ENCODE peak calls at places on chromosomes 12 and 14, in six cellular contexts. X, T, P, E, Q and D are unnamed samples.
A peak's percentile ranks its signal among the peaks of the same experiment; 100 is the strongest.

GRCh38 chr12:109678732-109679131 is 34.9 kb upstream of the FAM222A start:
- DNase-seq in Q (no peak), E (no peak), T (no peak), X (no peak), P (peak; percentile 53), D (no peak)

GRCh38 chr12:11307143-11307542 is 3.1 kb downstream of the PRB4 start:
- DNase-seq in T (no peak), E (no peak), X (no peak), Q (peak; percentile 63), P (no peak), D (no peak)

GRCh38 chr12:120855823-120856589 is 48.2 kb downstream of the SPPL3 start:
- DNase-seq in Q (no peak), E (no peak), T (no peak), X (no peak), P (no peak), D (no peak)

GRCh38 chr14:88005978-88006851 is 1.3 kb downstream of the GPR65 start:
- DNase-seq in E (peak; percentile 46), T (no peak), X (no peak), Q (no peak), P (no peak), D (peak; percentile 47)

GRCh38 chr12:49545815-49546214 is 7.0 kb downstream of the KCNH3 start:
- DNase-seq in X (no peak), T (no peak), E (no peak), Q (no peak), P (no peak), D (peak; percentile 6)

GRCh38 chr12:50728841-50729240 is 35.1 kb upstream of the ATF1 start:
- DNase-seq in X (no peak), Q (no peak), E (no peak), P (no peak), T (no peak), D (no peak)

GRCh38 chr12:121793836-121794531 is 496 bp upstream of the RHOF start:
- DNase-seq in T (peak; percentile 88), E (peak; percentile 83), P (peak; percentile 96), Q (peak; percentile 98), X (peak; percentile 89), D (peak; percentile 96)

GRCh38 chr14:44149597-44149996 is 357.5 kb downstream of the FSCB start:
- DNase-seq in Q (peak; percentile 66), E (no peak), X (no peak), T (no peak), P (peak; percentile 77), D (no peak)

GRCh38 chr12:48388430-48388829 is 37.7 kb upstream of the ZNF641 start:
- DNase-seq in P (no peak), Q (peak; percentile 37), E (peak; percentile 35), T (no peak), X (no peak), D (no peak)

GRCh38 chr12:63420206-63420644 is 248.1 kb downstream of the DPY19L2 start:
- DNase-seq in X (peak; percentile 67), T (peak; percentile 11), P (peak; percentile 92), E (peak; percentile 24), Q (peak; percentile 50), D (no peak)

GRCh38 chr14:100822921-100823320 is 3.0 kb upstream of the MEG3 start:
- DNase-seq in E (no peak), P (no peak), T (no peak), X (no peak), Q (no peak), D (no peak)

GRCh38 chr14:37985826-37986470 is 221.8 kb upstream of the SSTR1 start:
- DNase-seq in P (peak; percentile 72), T (peak; percentile 13), Q (peak; percentile 68), E (peak; percentile 6), X (no peak), D (no peak)

GRCh38 chr14:94164685-94165431 is 9.3 kb upstream of the PPP4R4 start:
- DNase-seq in X (no peak), Q (no peak), E (no peak), T (no peak), P (peak; percentile 11), D (no peak)

GRCh38 chr12:105228494-105228893 is 7.5 kb downstream of the APPL2 start:
- DNase-seq in E (peak; percentile 60), T (no peak), X (no peak), Q (no peak), P (no peak), D (no peak)

GRCh38 chr14:80705241-80705980 is 236.1 kb downstream of the CEP128 start:
- DNase-seq in T (no peak), P (no peak), X (no peak), Q (peak; percentile 64), E (no peak), D (no peak)
- H3K27ac ChIP-seq in T (no peak overlapping the region), P (no peak overlapping the region), X (no peak overlapping the region), Q (no peak overlapping the region), E (no peak overlapping the region), D (no peak overlapping the region)

DNA sequence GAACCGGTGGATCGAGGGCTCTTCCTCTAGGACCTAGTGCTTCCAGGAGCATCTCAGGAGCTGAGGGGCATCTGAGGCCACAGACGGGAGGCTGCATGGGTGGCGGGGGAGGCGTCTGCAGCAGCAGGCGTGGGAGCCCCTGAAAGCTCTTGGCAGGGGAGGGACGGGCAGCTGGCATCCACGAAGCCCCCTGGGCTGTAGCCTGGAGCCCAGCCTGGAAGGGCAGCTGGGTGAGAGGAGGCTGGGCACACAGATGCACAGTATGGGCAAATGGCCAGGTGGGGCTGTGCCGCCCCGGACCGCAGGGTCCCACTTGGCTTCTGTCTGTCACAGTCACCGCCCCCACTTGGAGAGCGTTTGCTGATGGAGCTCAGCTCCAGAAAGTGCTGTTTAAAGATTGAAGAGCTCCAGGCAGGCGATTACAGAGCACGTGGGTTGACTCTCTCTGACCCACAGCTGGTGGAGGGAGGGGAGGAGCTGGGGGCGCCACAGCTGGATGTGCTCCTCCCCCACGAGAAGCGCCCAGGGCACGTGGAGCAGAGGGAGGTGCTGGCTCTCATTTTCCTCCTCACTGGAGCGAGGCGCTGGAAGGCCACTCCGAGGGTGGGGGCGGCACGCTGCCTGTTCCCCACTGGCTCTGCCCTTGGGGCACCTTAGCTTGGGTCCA is 155.0 kb upstream of the C14orf180 start:
- DNase-seq in X (no peak), E (no peak), P (peak; percentile 49), Q (no peak), T (no peak), D (no peak)
- TF ChIP-seq CTCF in X (no peak), E (no peak), P (no peak), Q (no peak), T (no peak), D (no peak)

GRCh38 chr12:132514838-132515237 is 24.9 kb downstream of the FBRSL1 start:
- DNase-seq in E (no peak), P (no peak), X (no peak), T (no peak), Q (no peak), D (no peak)

GRCh38 chr12:132514216-132514820 is 24.4 kb downstream of the FBRSL1 start:
- DNase-seq in P (no peak), T (no peak), X (no peak), Q (no peak), E (no peak), D (no peak)

GRCh38 chr12:132517013-132517739 is 27.2 kb downstream of the FBRSL1 start:
- DNase-seq in E (no peak), T (no peak), Q (no peak), P (no peak), X (no peak), D (no peak)

GRCh38 chr12:132517740-132518100 is 27.8 kb downstream of the FBRSL1 start:
- DNase-seq in X (no peak), P (no peak), E (no peak), T (no peak), Q (no peak), D (no peak)

GRCh38 chr12:132516064-132517012 is 26.4 kb downstream of the FBRSL1 start:
- DNase-seq in P (no peak), E (no peak), T (no peak), Q (no peak), X (no peak), D (no peak)
- H3K4me1 ChIP-seq in P (no peaks in the 10 kb centered on the region), E (peaks cover 7% of the 10 kb centered on the region), T (no peaks in the 10 kb centered on the region), Q (no peaks in the 10 kb centered on the region), X (peaks cover 57% of the 10 kb centered on the region), D (peaks cover 17% of the 10 kb centered on the region)

DNA sequence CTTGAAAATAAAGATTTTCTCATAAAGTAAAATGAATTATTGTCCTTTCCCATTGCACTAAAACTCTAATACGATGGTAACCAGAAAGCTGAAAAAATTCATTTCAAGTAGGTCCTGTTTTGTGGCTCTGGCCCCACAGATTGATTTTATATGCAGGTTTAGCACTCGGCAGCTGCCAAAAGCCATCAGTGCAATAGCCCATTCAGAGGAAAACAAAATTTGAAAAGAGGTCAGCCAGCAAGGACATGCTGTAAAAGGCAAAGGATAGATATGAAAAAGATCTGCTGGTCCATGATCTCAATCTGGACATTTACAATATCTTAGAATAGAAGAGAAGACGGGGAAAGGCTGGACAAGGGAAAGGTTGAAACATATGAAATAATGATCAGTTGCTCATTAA is 414.8 kb upstream of the NOVA1 start:
- DNase-seq in P (no peak), Q (no peak), T (no peak), X (no peak), E (no peak), D (no peak)
- H3K27ac ChIP-seq in P (no peak overlapping the region), Q (no peak overlapping the region), T (no peak overlapping the region), X (no peak overlapping the region), E (no peak overlapping the region), D (no peak overlapping the region)

DNA sequence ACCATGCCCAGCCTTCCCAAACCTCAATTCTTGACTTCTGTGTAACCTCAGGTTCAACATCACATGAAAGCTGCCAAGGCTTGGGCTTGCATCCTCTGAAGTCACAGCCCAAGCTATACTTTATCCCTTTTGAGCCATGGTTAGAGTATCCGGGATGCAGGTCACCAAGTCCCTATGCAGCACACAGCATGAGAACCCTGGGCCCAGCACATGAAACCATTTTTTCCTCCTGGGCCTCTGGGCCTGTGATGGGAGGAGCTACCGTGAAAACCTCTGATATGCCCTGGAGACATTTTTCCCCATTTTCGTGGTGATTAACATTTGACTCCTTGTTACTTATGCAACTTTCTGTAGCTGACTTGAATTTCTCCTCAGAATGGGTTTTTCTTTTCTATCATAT is 25.8 kb upstream of the DIO2 start:
- DNase-seq in T (no peak), E (no peak), X (no peak), Q (no peak), P (no peak), D (no peak)
- TF ChIP-seq CTCF in T (no peak), E (no peak), X (no peak), Q (no peak), P (no peak), D (no peak)

DNA sequence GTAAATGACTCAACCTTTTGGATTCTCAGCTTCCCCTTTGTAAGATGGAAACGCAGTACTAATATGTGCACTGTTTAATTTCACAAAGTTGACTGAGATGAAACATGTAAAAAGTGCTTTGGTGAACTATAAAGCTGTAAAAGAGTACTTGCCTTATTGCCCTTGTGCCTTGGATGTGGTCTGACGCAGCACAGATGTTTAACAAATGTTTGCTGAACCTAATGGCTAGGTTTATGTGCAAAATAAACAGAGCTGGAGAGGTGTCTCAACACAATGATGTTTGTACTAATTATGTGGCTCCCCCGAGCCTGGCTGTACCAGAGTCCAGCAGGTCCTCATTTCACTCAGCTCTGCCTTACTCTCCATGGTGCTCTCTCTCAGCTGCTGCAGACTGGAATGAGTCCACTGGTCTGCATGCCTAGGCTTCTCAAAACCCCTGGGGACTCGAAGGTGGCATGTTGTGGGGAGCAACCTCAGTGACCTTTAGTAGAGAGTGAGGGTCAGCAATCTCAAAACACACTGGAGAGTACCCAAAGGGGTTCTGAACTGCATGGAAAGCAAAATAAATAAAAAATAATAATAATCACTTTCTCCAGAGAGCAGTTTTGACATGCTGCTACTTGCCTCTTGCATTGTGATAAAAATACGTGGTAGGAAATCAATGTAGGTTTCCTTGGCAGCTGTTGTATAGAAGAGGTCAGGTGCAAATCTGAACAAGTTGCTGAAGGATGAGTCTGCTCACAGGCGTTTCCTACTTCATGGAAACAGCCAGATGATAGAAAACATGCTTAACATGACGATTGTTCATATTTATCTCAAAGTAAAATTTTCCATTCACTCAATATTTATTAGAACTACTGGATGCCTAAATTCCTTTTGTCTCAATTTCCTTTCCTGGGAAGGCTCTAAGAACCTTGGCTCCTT is 8.5 kb upstream of the AMIGO2 start:
- DNase-seq in P (no peak), X (no peak), T (no peak), Q (no peak), E (peak; percentile 86), D (no peak)
- H3K4me1 ChIP-seq in P (peaks cover 20% of the 10 kb centered on the region), X (peaks cover 3% of the 10 kb centered on the region), T (peaks cover 51% of the 10 kb centered on the region), Q (peaks cover 50% of the 10 kb centered on the region), E (peaks cover 57% of the 10 kb centered on the region), D (peaks cover 35% of the 10 kb centered on the region)